ENCODE peak calls at places on chromosomes 1 and 21, in four cellular contexts. N is psoas muscle, E is mesothelial cell of epicardium, D is HTR-8/SVneo. O is an unnamed sample.

GRCh38 chr1:89261926-89262540 is 10.6 kb downstream of the GBP5 start:
- DNase-seq in D (no peak), N (peak), E (no peak), O (no peak)

GRCh38 chr21:33021150-33021549 is 4.6 kb upstream of the OLIG2 start:
- DNase-seq in E (no peak), N (no peak), D (no peak), O (no peak)

GRCh38 chr1:47708658-47709301 is 270.9 kb downstream of the FOXD2 start:
- DNase-seq in E (no peak), D (no peak), N (no peak), O (no peak)

GRCh38 chr1:1122078-1122811 is 6.4 kb upstream of the C1orf159 start:
- DNase-seq in N (peak), D (peak), E (peak), O (peak)

GRCh38 chr1:206694551-206695124 is 9.9 kb downstream of the MAPKAPK2 start:
- DNase-seq in N (no peak), D (no peak), E (no peak), O (no peak)

GRCh38 chr1:234908571-234908970 is 220.1 kb downstream of the TOMM20 start:
- DNase-seq in D (no peak), E (no peak), N (no peak), O (no peak)

GRCh38 chr1:25246600-25247023 is 642 bp downstream of the RSRP1 start:
- DNase-seq in N (no peak), D (no peak), E (no peak), O (no peak)

GRCh38 chr1:113905435-113905861 is 322 bp downstream of the DCLRE1B start:
- DNase-seq in D (no peak), N (no peak), E (no peak), O (no peak)

GRCh38 chr1:219324629-219325367 is 151.1 kb downstream of the LYPLAL1 start:
- DNase-seq in N (no peak), E (no peak), D (peak), O (no peak)

GRCh38 chr1:231603598-231604275 is 22.9 kb upstream of the DISC1 start:
- DNase-seq in D (peak), E (no peak), N (no peak), O (no peak)

GRCh38 chr21:19759836-19760235 is 1238.4 kb upstream of the NCAM2 start:
- DNase-seq in N (no peak), E (no peak), D (no peak), O (no peak)

O was measured in left lung.